ENCODE peak calls at places on chromosomes 6 and 20, in six cellular contexts. T is T-helper 17 cell, N is Right ventricle myocardium superior, W is lower lobe of right lung, D is pancreas, H is upper lobe of left lung. P is an unnamed sample.

GRCh38 chr20:10665791-10666190 is 8.0 kb downstream of the JAG1 start:
- ATAC-seq in T (no peak), N (peak), W (no peak), D (peak), H (no peak), P (peak)

GRCh38 chr20:33709398-33709797 is 10.7 kb downstream of the PXMP4 start:
- ATAC-seq in T (no peak), N (no peak), W (peak), D (no peak), H (peak), P (peak)

GRCh38 chr20:36043892-36044515 is 75.6 kb downstream of the CNBD2 start:
- ATAC-seq in T (no peak), N (no peak), W (no peak), D (no peak), H (no peak), P (peak)

GRCh38 chr6:111381126-111381525 is 101.9 kb downstream of the REV3L start:
- ATAC-seq in T (no peak), N (no peak), W (no peak), D (no peak), H (no peak), P (no peak)

GRCh38 chr20:57742506-57743180 is 32.8 kb upstream of the PMEPA1 start:
- ATAC-seq in T (no peak), N (peak), W (no peak), D (no peak), H (no peak), P (no peak)

GRCh38 chr6:110589865-110590513 is 113.6 kb upstream of the SLC22A16 start:
- ATAC-seq in T (peak), N (no peak), W (no peak), D (no peak), H (peak), P (peak)

GRCh38 chr6:13400772-13401171 is 72.4 kb upstream of the TBC1D7 start:
- ATAC-seq in T (no peak), N (no peak), W (no peak), D (no peak), H (no peak), P (no peak)

GRCh38 chr6:111030008-111031006 is 48.5 kb downstream of the RPF2 start:
- ATAC-seq in T (no peak), N (peak), W (peak), D (peak), H (peak), P (no peak)

GRCh38 chr6:160445130-160445529 is 97.0 kb downstream of the SLC22A3 start:
- ATAC-seq in T (no peak), N (no peak), W (peak), D (no peak), H (peak), P (no peak)

P was measured in esophagus mucosa.